ENCODE peak calls at places on chromosomes 1 and 21, in six cellular contexts. D, B, Z, U, J and M are unnamed samples.

GRCh38 chr1:238647877-238648276 is 738.5 kb upstream of the CHRM3 start:
- DNase-seq in J (no peak), B (peak), Z (no peak), U (peak), D (no peak), M (no peak)

GRCh38 chr1:177170756-177171535 is at the start of gene BRINP2:
- DNase-seq in D (no peak), J (no peak), U (peak), Z (peak), B (peak), M (no peak)

GRCh38 chr1:160711528-160712311 is at the start of gene CD48:
- DNase-seq in D (peak), J (peak), U (no peak), Z (no peak), B (no peak), M (no peak)

GRCh38 chr1:71587961-71588360 is 507.1 kb upstream of the ZRANB2 start:
- DNase-seq in B (peak), J (no peak), Z (no peak), D (no peak), U (peak), M (no peak)

GRCh38 chr1:39933956-39934941 is 20.7 kb upstream of the MFSD2A start:
- DNase-seq in B (peak), D (peak), J (no peak), Z (no peak), U (no peak), M (no peak)

GRCh38 chr1:154342836-154343472 is 17.6 kb downstream of the ATP8B2 start:
- DNase-seq in J (no peak), Z (no peak), U (no peak), B (no peak), D (no peak), M (no peak)

GRCh38 chr1:223466156-223466555 is 72.9 kb downstream of the CCDC185 start:
- DNase-seq in J (no peak), B (no peak), D (no peak), Z (no peak), U (no peak), M (no peak)

GRCh38 chr1:77514871-77515776 is 167.3 kb downstream of the ZZZ3 start:
- DNase-seq in U (no peak), B (peak), J (no peak), Z (peak), D (no peak), M (no peak)

GRCh38 chr1:155117610-155118009 is 10.1 kb upstream of the EFNA1 start:
- DNase-seq in Z (no peak), B (no peak), D (no peak), J (no peak), U (no peak), M (no peak)

GRCh38 chr21:43786423-43787179 is 2.8 kb upstream of the RRP1 start:
- DNase-seq in D (no peak), J (no peak), U (no peak), B (no peak), Z (no peak), M (no peak)

GRCh38 chr1:211356723-211357418 is 30.2 kb downstream of the TRAF5 start:
- DNase-seq in J (no peak), B (peak), D (no peak), U (peak), Z (no peak), M (no peak)

GRCh38 chr21:45465105-45465504 is 60.1 kb downstream of the COL18A1 start:
- DNase-seq in J (no peak), Z (no peak), B (no peak), D (no peak), U (no peak), M (no peak)

GRCh38 chr1:75292013-75292412 is 157.8 kb downstream of the LHX8 start:
- DNase-seq in D (no peak), U (no peak), Z (no peak), J (no peak), B (no peak), M (no peak)